ENCODE peak calls at places on chromosomes 6 and 20, in seven cellular contexts. One of them, this sample, is unnamed.

GRCh38 chr6:84870693-84871092 is 106.3 kb upstream of the TBX18 start:
- ATAC-seq in activated CD8-positive, alpha-beta memory T cell treated with anti-CD3 and anti-CD28 coated beads, Interleukin-2, amount 10 ng/mL, durations not matched to agents 7 days and 5 days: no peak
- ATAC-seq in naive B cell: no peak
- ATAC-seq in esophagus mucosa: no peak
- ATAC-seq in body of pancreas: no peak
- ATAC-seq in right lobe of liver: no peak
- ATAC-seq in mucosa of descending colon: no peak
- ATAC-seq in this sample: no peak

GRCh38 chr6:168305091-168305749 is 14.4 kb downstream of the DACT2 start:
- ATAC-seq in activated CD8-positive, alpha-beta memory T cell treated with anti-CD3 and anti-CD28 coated beads, Interleukin-2, amount 10 ng/mL, durations not matched to agents 7 days and 5 days: no peak
- ATAC-seq in naive B cell: no peak
- ATAC-seq in esophagus mucosa: no peak
- ATAC-seq in body of pancreas: no peak
- ATAC-seq in right lobe of liver: no peak
- ATAC-seq in mucosa of descending colon: no peak
- ATAC-seq in this sample: no peak

GRCh38 chr20:1503564-1504227 is 12.5 kb upstream of the SIRPB2 start:
- ATAC-seq in activated CD8-positive, alpha-beta memory T cell treated with anti-CD3 and anti-CD28 coated beads, Interleukin-2, amount 10 ng/mL, durations not matched to agents 7 days and 5 days: peak; percentile 99
- ATAC-seq in naive B cell: peak; percentile 100
- ATAC-seq in esophagus mucosa: peak; percentile 84
- ATAC-seq in body of pancreas: peak; percentile 98
- ATAC-seq in right lobe of liver: peak; percentile 100
- ATAC-seq in mucosa of descending colon: peak; percentile 100
- ATAC-seq in this sample: peak; percentile 98

GRCh38 chr20:57469418-57470211 is 55.3 kb downstream of the CTCFL start:
- ATAC-seq in activated CD8-positive, alpha-beta memory T cell treated with anti-CD3 and anti-CD28 coated beads, Interleukin-2, amount 10 ng/mL, durations not matched to agents 7 days and 5 days: no peak
- ATAC-seq in naive B cell: no peak
- ATAC-seq in esophagus mucosa: no peak
- ATAC-seq in body of pancreas: no peak
- ATAC-seq in right lobe of liver: no peak
- ATAC-seq in mucosa of descending colon: peak; percentile 13
- ATAC-seq in this sample: peak; percentile 66

GRCh38 chr6:34358389-34358906 is 34.0 kb downstream of the NUDT3 start:
- ATAC-seq in activated CD8-positive, alpha-beta memory T cell treated with anti-CD3 and anti-CD28 coated beads, Interleukin-2, amount 10 ng/mL, durations not matched to agents 7 days and 5 days: no peak
- ATAC-seq in naive B cell: no peak
- ATAC-seq in esophagus mucosa: no peak
- ATAC-seq in body of pancreas: no peak
- ATAC-seq in right lobe of liver: no peak
- ATAC-seq in mucosa of descending colon: no peak
- ATAC-seq in this sample: no peak

GRCh38 chr6:6722195-6722594 is 133.7 kb downstream of the LY86 start:
- ATAC-seq in activated CD8-positive, alpha-beta memory T cell treated with anti-CD3 and anti-CD28 coated beads, Interleukin-2, amount 10 ng/mL, durations not matched to agents 7 days and 5 days: no peak
- ATAC-seq in naive B cell: no peak
- ATAC-seq in esophagus mucosa: no peak
- ATAC-seq in body of pancreas: no peak
- ATAC-seq in right lobe of liver: no peak
- ATAC-seq in mucosa of descending colon: peak; percentile 18
- ATAC-seq in this sample: no peak

GRCh38 chr6:20644667-20645370 is 110.6 kb downstream of the CDKAL1 start:
- ATAC-seq in activated CD8-positive, alpha-beta memory T cell treated with anti-CD3 and anti-CD28 coated beads, Interleukin-2, amount 10 ng/mL, durations not matched to agents 7 days and 5 days: no peak
- ATAC-seq in naive B cell: no peak
- ATAC-seq in esophagus mucosa: no peak
- ATAC-seq in body of pancreas: no peak
- ATAC-seq in right lobe of liver: no peak
- ATAC-seq in mucosa of descending colon: no peak
- ATAC-seq in this sample: no peak

GRCh38 chr6:52328303-52328662 is 33.7 kb upstream of the PAQR8 start:
- ATAC-seq in activated CD8-positive, alpha-beta memory T cell treated with anti-CD3 and anti-CD28 coated beads, Interleukin-2, amount 10 ng/mL, durations not matched to agents 7 days and 5 days: no peak
- ATAC-seq in naive B cell: no peak
- ATAC-seq in esophagus mucosa: no peak
- ATAC-seq in body of pancreas: no peak
- ATAC-seq in right lobe of liver: no peak
- ATAC-seq in mucosa of descending colon: peak; percentile 83
- ATAC-seq in this sample: no peak

GRCh38 chr20:51019598-51020592 is 3.0 kb downstream of the KCNG1 start:
- ATAC-seq in activated CD8-positive, alpha-beta memory T cell treated with anti-CD3 and anti-CD28 coated beads, Interleukin-2, amount 10 ng/mL, durations not matched to agents 7 days and 5 days: no peak
- ATAC-seq in naive B cell: no peak
- ATAC-seq in esophagus mucosa: no peak
- ATAC-seq in body of pancreas: no peak
- ATAC-seq in right lobe of liver: no peak
- ATAC-seq in mucosa of descending colon: no peak
- ATAC-seq in this sample: no peak

GRCh38 chr6:39666706-39667489 is 58.3 kb downstream of the KIF6 start:
- ATAC-seq in activated CD8-positive, alpha-beta memory T cell treated with anti-CD3 and anti-CD28 coated beads, Interleukin-2, amount 10 ng/mL, durations not matched to agents 7 days and 5 days: no peak
- ATAC-seq in naive B cell: no peak
- ATAC-seq in esophagus mucosa: no peak
- ATAC-seq in body of pancreas: no peak
- ATAC-seq in right lobe of liver: no peak
- ATAC-seq in mucosa of descending colon: no peak
- ATAC-seq in this sample: no peak

GRCh38 chr20:51498765-51499540 is 43.6 kb downstream of the NFATC2 start:
- ATAC-seq in activated CD8-positive, alpha-beta memory T cell treated with anti-CD3 and anti-CD28 coated beads, Interleukin-2, amount 10 ng/mL, durations not matched to agents 7 days and 5 days: no peak
- ATAC-seq in naive B cell: no peak
- ATAC-seq in esophagus mucosa: no peak
- ATAC-seq in body of pancreas: no peak
- ATAC-seq in right lobe of liver: no peak
- ATAC-seq in mucosa of descending colon: no peak
- ATAC-seq in this sample: no peak

GRCh38 chr20:8812818-8813217 is 256.1 kb upstream of the PLCB4 start:
- ATAC-seq in activated CD8-positive, alpha-beta memory T cell treated with anti-CD3 and anti-CD28 coated beads, Interleukin-2, amount 10 ng/mL, durations not matched to agents 7 days and 5 days: no peak
- ATAC-seq in naive B cell: no peak
- ATAC-seq in esophagus mucosa: peak; percentile 48
- ATAC-seq in body of pancreas: peak; percentile 21
- ATAC-seq in right lobe of liver: peak; percentile 54
- ATAC-seq in mucosa of descending colon: peak; percentile 52
- ATAC-seq in this sample: no peak

GRCh38 chr20:60993647-60994046 is 258.4 kb upstream of the CDH4 start:
- ATAC-seq in activated CD8-positive, alpha-beta memory T cell treated with anti-CD3 and anti-CD28 coated beads, Interleukin-2, amount 10 ng/mL, durations not matched to agents 7 days and 5 days: no peak
- ATAC-seq in naive B cell: no peak
- ATAC-seq in esophagus mucosa: no peak
- ATAC-seq in body of pancreas: no peak
- ATAC-seq in right lobe of liver: no peak
- ATAC-seq in mucosa of descending colon: no peak
- ATAC-seq in this sample: no peak

GRCh38 chr6:12113190-12113578 is 101.1 kb downstream of the HIVEP1 start:
- ATAC-seq in activated CD8-positive, alpha-beta memory T cell treated with anti-CD3 and anti-CD28 coated beads, Interleukin-2, amount 10 ng/mL, durations not matched to agents 7 days and 5 days: peak; percentile 52
- ATAC-seq in naive B cell: no peak
- ATAC-seq in esophagus mucosa: no peak
- ATAC-seq in body of pancreas: no peak
- ATAC-seq in right lobe of liver: no peak
- ATAC-seq in mucosa of descending colon: peak; percentile 19
- ATAC-seq in this sample: peak; percentile 85

GRCh38 chr6:27303613-27304272 is 8.3 kb downstream of the POM121L2 start:
- ATAC-seq in activated CD8-positive, alpha-beta memory T cell treated with anti-CD3 and anti-CD28 coated beads, Interleukin-2, amount 10 ng/mL, durations not matched to agents 7 days and 5 days: no peak
- ATAC-seq in naive B cell: no peak
- ATAC-seq in esophagus mucosa: no peak
- ATAC-seq in body of pancreas: no peak
- ATAC-seq in right lobe of liver: no peak
- ATAC-seq in mucosa of descending colon: no peak
- ATAC-seq in this sample: no peak

GRCh38 chr6:74213995-74214394 is 518.0 kb downstream of the CD109 start:
- ATAC-seq in activated CD8-positive, alpha-beta memory T cell treated with anti-CD3 and anti-CD28 coated beads, Interleukin-2, amount 10 ng/mL, durations not matched to agents 7 days and 5 days: no peak
- ATAC-seq in naive B cell: no peak
- ATAC-seq in esophagus mucosa: no peak
- ATAC-seq in body of pancreas: no peak
- ATAC-seq in right lobe of liver: no peak
- ATAC-seq in mucosa of descending colon: no peak
- ATAC-seq in this sample: no peak

GRCh38 chr20:52438326-52438963 is 246.9 kb upstream of the ZFP64 start:
- ATAC-seq in activated CD8-positive, alpha-beta memory T cell treated with anti-CD3 and anti-CD28 coated beads, Interleukin-2, amount 10 ng/mL, durations not matched to agents 7 days and 5 days: peak; percentile 36
- ATAC-seq in naive B cell: no peak
- ATAC-seq in esophagus mucosa: no peak
- ATAC-seq in body of pancreas: no peak
- ATAC-seq in right lobe of liver: no peak
- ATAC-seq in mucosa of descending colon: no peak
- ATAC-seq in this sample: no peak

GRCh38 chr20:49859807-49860206 is 47.2 kb downstream of the SLC9A8 start:
- ATAC-seq in activated CD8-positive, alpha-beta memory T cell treated with anti-CD3 and anti-CD28 coated beads, Interleukin-2, amount 10 ng/mL, durations not matched to agents 7 days and 5 days: no peak
- ATAC-seq in naive B cell: no peak
- ATAC-seq in esophagus mucosa: peak; percentile 98
- ATAC-seq in body of pancreas: no peak
- ATAC-seq in right lobe of liver: no peak
- ATAC-seq in mucosa of descending colon: no peak
- ATAC-seq in this sample: no peak

GRCh38 chr20:58223358-58223941 is 5.0 kb downstream of the ANKRD60 start:
- ATAC-seq in activated CD8-positive, alpha-beta memory T cell treated with anti-CD3 and anti-CD28 coated beads, Interleukin-2, amount 10 ng/mL, durations not matched to agents 7 days and 5 days: no peak
- ATAC-seq in naive B cell: no peak
- ATAC-seq in esophagus mucosa: no peak
- ATAC-seq in body of pancreas: no peak
- ATAC-seq in right lobe of liver: no peak
- ATAC-seq in mucosa of descending colon: no peak
- ATAC-seq in this sample: no peak

GRCh38 chr20:47016068-47016664 is 121.5 kb downstream of the EYA2 start:
- ATAC-seq in activated CD8-positive, alpha-beta memory T cell treated with anti-CD3 and anti-CD28 coated beads, Interleukin-2, amount 10 ng/mL, durations not matched to agents 7 days and 5 days: no peak
- ATAC-seq in naive B cell: no peak
- ATAC-seq in esophagus mucosa: no peak
- ATAC-seq in body of pancreas: no peak
- ATAC-seq in right lobe of liver: no peak
- ATAC-seq in mucosa of descending colon: no peak
- ATAC-seq in this sample: no peak

GRCh38 chr6:117270960-117271507 is 5.7 kb downstream of the VGLL2 start:
- ATAC-seq in activated CD8-positive, alpha-beta memory T cell treated with anti-CD3 and anti-CD28 coated beads, Interleukin-2, amount 10 ng/mL, durations not matched to agents 7 days and 5 days: no peak
- ATAC-seq in naive B cell: no peak
- ATAC-seq in esophagus mucosa: no peak
- ATAC-seq in body of pancreas: no peak
- ATAC-seq in right lobe of liver: peak; percentile 30
- ATAC-seq in mucosa of descending colon: no peak
- ATAC-seq in this sample: no peak

This sample was measured in stimulated activated memory B cell treated with anti-CD40 and anti-IgM and Interleukin-4, amounts not matched to agents 10 μg/mL and 1 μg/mL and 100 μg/mL, for 72 hours.